ENCODE peak calls at places on chromosomes 7 and 10, in eight cellular contexts. P is tibial artery; Q is caudate nucleus; T is hepatocyte; M is transverse colon; W is Peyer's patch; L is psoas muscle; R is CD4-positive, alpha-beta memory T cell. C is an unnamed sample.

GRCh38 chr10:77160679-77161078 is 476.9 kb downstream of the KCNMA1 start:
- DNase-seq in P (no peak), Q (no peak), T (no peak), M (no peak), W (no peak), L (no peak), R (no peak), C (peak)

GRCh38 chr7:143372070-143372469 is 9.1 kb upstream of the ZYX start:
- DNase-seq in P (peak), Q (peak), T (no peak), M (peak), W (no peak), L (peak), R (peak), C (no peak)

GRCh38 chr10:99630991-99631390 is 10.8 kb upstream of the SLC25A28 start:
- DNase-seq in P (no peak), Q (no peak), T (no peak), M (no peak), W (no peak), L (no peak), R (no peak), C (no peak)

GRCh38 chr7:47452295-47452694 is 129.6 kb downstream of the TNS3 start:
- DNase-seq in P (no peak), Q (no peak), T (no peak), M (no peak), W (no peak), L (no peak), R (no peak), C (no peak)

GRCh38 chr7:78514653-78515052 is 716.1 kb downstream of the PHTF2 start:
- DNase-seq in P (no peak), Q (peak), T (no peak), M (no peak), W (no peak), L (no peak), R (no peak), C (no peak)

GRCh38 chr7:14855033-14855794 is 47.3 kb downstream of the DGKB start:
- DNase-seq in P (no peak), Q (no peak), T (no peak), M (no peak), W (no peak), L (no peak), R (no peak), C (no peak)

GRCh38 chr7:157434701-157435100 is 97.9 kb downstream of the DNAJB6 start:
- DNase-seq in P (no peak), Q (no peak), T (no peak), M (no peak), W (peak), L (no peak), R (no peak), C (no peak)

GRCh38 chr7:144407266-144407931 is 3.9 kb upstream of the NOBOX start:
- DNase-seq in P (no peak), Q (no peak), T (no peak), M (no peak), W (no peak), L (no peak), R (no peak), C (no peak)

GRCh38 chr10:28906440-28906839 is 229.1 kb downstream of the BAMBI start:
- DNase-seq in P (no peak), Q (no peak), T (no peak), M (no peak), W (no peak), L (no peak), R (no peak), C (peak)

GRCh38 chr7:44971188-44971907 is 7.5 kb downstream of the MYO1G start:
- DNase-seq in P (peak), Q (no peak), T (no peak), M (no peak), W (no peak), L (no peak), R (no peak), C (no peak)

GRCh38 chr7:157764946-157765537 is 428.2 kb downstream of the DNAJB6 start:
- DNase-seq in P (no peak), Q (no peak), T (no peak), M (no peak), W (no peak), L (no peak), R (no peak), C (no peak)

GRCh38 chr7:29852457-29852856 is 46.1 kb downstream of the WIPF3 start:
- DNase-seq in P (no peak), Q (no peak), T (no peak), M (no peak), W (no peak), L (no peak), R (no peak), C (no peak)

GRCh38 chr7:116505278-116505677 is 5.7 kb downstream of the CAV2 start:
- DNase-seq in P (no peak), Q (no peak), T (no peak), M (no peak), W (no peak), L (no peak), R (no peak), C (no peak)

GRCh38 chr10:19412531-19412930 is 363.9 kb downstream of the MALRD1 start:
- DNase-seq in P (no peak), Q (no peak), T (peak), M (no peak), W (no peak), L (no peak), R (no peak), C (peak)

GRCh38 chr7:44706788-44707557 is 41.7 kb upstream of the ZMIZ2 start:
- DNase-seq in P (peak), Q (no peak), T (no peak), M (no peak), W (no peak), L (peak), R (no peak), C (no peak)

GRCh38 chr7:101995121-101995520 is 177.7 kb downstream of the CUX1 start:
- DNase-seq in P (no peak), Q (no peak), T (no peak), M (peak), W (no peak), L (no peak), R (no peak), C (no peak)

GRCh38 chr7:85101347-85101746 is 85.5 kb downstream of the SEMA3D start:
- DNase-seq in P (no peak), Q (no peak), T (no peak), M (no peak), W (no peak), L (no peak), R (no peak), C (no peak)

GRCh38 chr10:132538790-132539421 is 1.3 kb downstream of the INPP5A start:
- DNase-seq in P (peak), Q (no peak), T (no peak), M (peak), W (peak), L (peak), R (no peak), C (no peak)
- H3K27ac ChIP-seq in P (peak), Q (peak), T (peak), M (peak), W (peak), L (peak), R (peak), C (no peak)

GRCh38 chr10:103889121-103889720 is 28.8 kb downstream of the STN1 start:
- DNase-seq in P (no peak), Q (no peak), T (no peak), M (no peak), W (no peak), L (no peak), R (no peak), C (no peak)
- H3K27ac ChIP-seq in P (peak), Q (peak), T (peak), M (peak), W (peak), L (peak), R (no peak), C (no peak)

GRCh38 chr10:79102056-79102874 is 33.5 kb downstream of the ZMIZ1 start:
- DNase-seq in P (peak), Q (peak), T (peak), M (peak), W (no peak), L (peak), R (no peak), C (no peak)
- H3K27ac ChIP-seq in P (peak), Q (peak), T (peak), M (peak), W (peak), L (peak), R (no peak), C (peak)

DNA sequence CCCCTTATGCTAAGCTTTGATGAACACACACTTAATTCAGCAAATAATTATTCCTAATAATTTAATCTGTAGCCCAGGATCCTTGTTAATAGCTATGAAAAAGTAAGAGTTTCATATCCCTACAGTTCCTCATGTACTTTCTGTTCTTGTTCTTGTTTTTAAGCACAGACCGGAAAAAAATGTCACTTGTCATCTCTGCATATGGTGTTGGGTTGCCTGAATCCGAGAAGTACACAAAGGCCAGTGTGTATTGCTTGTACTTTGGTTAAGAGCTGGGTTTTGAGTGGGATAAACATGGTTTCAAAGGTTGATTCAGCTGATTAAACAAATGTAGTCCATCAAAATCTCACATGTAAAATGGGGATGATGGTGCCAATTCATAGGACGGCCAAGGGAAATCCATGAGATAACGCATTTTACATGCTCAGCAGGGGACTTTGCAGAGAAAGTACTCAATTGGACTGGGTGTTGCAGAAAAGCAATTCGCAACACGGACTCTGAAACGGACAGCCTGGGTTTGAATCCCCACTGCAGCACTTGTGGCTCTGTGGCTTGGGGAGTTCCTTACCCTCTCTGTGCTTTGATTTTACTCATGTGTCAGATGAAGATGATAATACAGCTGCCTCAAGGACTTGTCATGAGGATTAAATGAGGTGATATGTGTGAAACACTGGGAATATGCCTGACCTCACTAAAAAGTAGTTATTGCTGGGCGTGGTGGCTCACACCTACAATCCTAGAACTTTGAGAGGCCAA is 71.7 kb downstream of the MAP3K8 start:
- DNase-seq in P (no peak), Q (no peak), T (no peak), M (no peak), W (no peak), L (no peak), R (no peak), C (no peak)
- H3K27ac ChIP-seq in P (no peak), Q (no peak), T (no peak), M (peak), W (peak), L (no peak), R (no peak), C (no peak)

GRCh38 chr7:158850390-158851174 is 5.8 kb upstream of the DYNC2I1 start:
- DNase-seq in P (no peak), Q (no peak), T (peak), M (no peak), W (no peak), L (no peak), R (no peak), C (no peak)
- H3K27ac ChIP-seq in P (peak), Q (no peak), T (peak), M (peak), W (peak), L (no peak), R (no peak), C (no peak)

DNA sequence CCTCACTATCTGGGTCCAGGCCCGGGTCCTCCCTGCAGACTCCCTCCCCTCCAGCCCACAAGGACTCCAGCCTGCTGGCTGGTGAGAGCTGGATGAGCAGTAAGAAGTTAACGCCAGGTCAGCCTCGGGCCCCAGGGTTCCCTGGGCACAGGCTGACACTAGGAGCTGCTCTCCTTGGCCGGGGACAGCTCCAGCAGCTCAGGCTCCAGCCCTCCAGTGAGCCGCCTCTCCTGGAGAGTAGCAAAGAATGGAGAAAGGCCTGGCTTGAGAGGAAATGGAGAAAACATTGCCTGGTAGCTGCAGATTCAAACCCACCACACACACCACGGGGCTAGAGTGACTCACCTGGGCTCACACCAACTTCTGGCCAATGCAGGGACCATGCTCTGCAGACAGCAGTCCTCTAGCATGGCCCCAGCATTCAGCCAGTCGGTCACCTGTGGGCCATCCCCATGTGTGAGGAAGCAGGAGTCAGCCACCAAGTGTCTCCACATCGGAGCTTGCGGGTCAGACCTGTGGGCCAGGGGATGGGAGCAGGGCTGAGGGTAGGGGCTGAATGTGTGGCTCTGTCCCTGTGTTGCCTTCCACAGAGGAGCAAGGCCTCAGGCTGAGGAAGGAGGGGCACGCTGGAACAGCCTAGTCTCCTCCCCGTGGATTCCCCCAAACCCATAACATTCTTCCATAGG is 6.5 kb downstream of the SAP25 start:
- DNase-seq in P (peak), Q (no peak), T (no peak), M (no peak), W (no peak), L (no peak), R (no peak), C (no peak)
- H3K27ac ChIP-seq in P (no peak), Q (no peak), T (peak), M (no peak), W (peak), L (no peak), R (peak), C (peak)

GRCh38 chr10:35503548-35503947 is 101.6 kb upstream of the GJD4 start:
- DNase-seq in P (no peak), Q (no peak), T (no peak), M (no peak), W (no peak), L (no peak), R (no peak), C (no peak)
- H3K27ac ChIP-seq in P (no peak), Q (no peak), T (no peak), M (no peak), W (no peak), L (no peak), R (no peak), C (no peak)

DNA sequence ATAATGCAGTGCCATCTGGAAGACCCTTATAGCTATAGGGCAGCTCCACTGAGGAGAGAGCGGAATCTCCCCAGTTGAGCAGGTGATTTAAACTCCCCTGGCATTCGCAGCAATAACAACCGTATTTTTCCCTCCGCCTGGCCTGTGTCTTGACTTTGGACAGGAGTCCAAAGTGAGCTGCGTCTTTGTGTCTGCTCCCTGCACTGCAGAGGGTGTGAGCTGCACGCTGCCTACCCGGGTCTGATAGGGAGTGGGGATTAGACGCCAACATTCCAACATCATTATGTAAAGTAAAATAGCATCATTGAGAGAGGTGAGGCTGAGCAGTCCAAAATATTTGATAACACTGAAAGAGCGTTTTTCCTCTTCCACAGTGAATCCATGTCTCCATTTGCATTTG is 68.5 kb downstream of the CELF2 start:
- DNase-seq in P (no peak), Q (no peak), T (peak), M (peak), W (peak), L (no peak), R (no peak), C (no peak)
- H3K27ac ChIP-seq in P (no peak), Q (no peak), T (peak), M (peak), W (no peak), L (no peak), R (no peak), C (no peak)